ENCODE peak calls at places on chromosomes 5 and 9, in seven cellular contexts. One of them, this sample, is unnamed. For H3K36me3, the result is how much of the 10 kb centered on the place peaks cover.

GRCh38 chr5:151151793-151152192 is 5.8 kb downstream of the ANXA6 start:
- DNase-seq in cardiac muscle cell: no peak
- DNase-seq in effector memory CD4-positive, alpha-beta T cell: no peak
- DNase-seq in ovary: no peak
- DNase-seq in left lung: peak
- DNase-seq in Karpas-422: peak
- DNase-seq in mesenchymal stem cell: peak
- DNase-seq in this sample: no peak

GRCh38 chr5:115267617-115268016 is 4.9 kb upstream of the PGGT1B start:
- DNase-seq in cardiac muscle cell: no peak
- DNase-seq in effector memory CD4-positive, alpha-beta T cell: no peak
- DNase-seq in ovary: no peak
- DNase-seq in left lung: no peak
- DNase-seq in Karpas-422: no peak
- DNase-seq in mesenchymal stem cell: peak
- DNase-seq in this sample: no peak

GRCh38 chr9:109064963-109065701 is 51.8 kb upstream of the CTNNAL1 start:
- DNase-seq in cardiac muscle cell: no peak
- DNase-seq in effector memory CD4-positive, alpha-beta T cell: no peak
- DNase-seq in ovary: no peak
- DNase-seq in left lung: no peak
- DNase-seq in Karpas-422: no peak
- DNase-seq in mesenchymal stem cell: peak
- DNase-seq in this sample: no peak

GRCh38 chr9:117672397-117672796 is 31.8 kb upstream of the TLR4 start:
- DNase-seq in cardiac muscle cell: no peak
- DNase-seq in effector memory CD4-positive, alpha-beta T cell: no peak
- DNase-seq in ovary: no peak
- DNase-seq in left lung: no peak
- DNase-seq in Karpas-422: no peak
- DNase-seq in mesenchymal stem cell: no peak
- DNase-seq in this sample: no peak

GRCh38 chr5:150133581-150134197 is 22.0 kb downstream of the PDGFRB start:
- DNase-seq in cardiac muscle cell: no peak
- DNase-seq in effector memory CD4-positive, alpha-beta T cell: no peak
- DNase-seq in ovary: peak
- DNase-seq in left lung: no peak
- DNase-seq in Karpas-422: no peak
- DNase-seq in mesenchymal stem cell: no peak
- DNase-seq in this sample: no peak

GRCh38 chr9:37836386-37836785 is 35.8 kb downstream of the DCAF10 start:
- DNase-seq in cardiac muscle cell: no peak
- DNase-seq in effector memory CD4-positive, alpha-beta T cell: no peak
- DNase-seq in ovary: no peak
- DNase-seq in left lung: no peak
- DNase-seq in Karpas-422: no peak
- DNase-seq in mesenchymal stem cell: no peak
- DNase-seq in this sample: no peak

GRCh38 chr5:18799482-18800128 is 1165.3 kb downstream of the TAF11L14 start:
- DNase-seq in cardiac muscle cell: no peak
- DNase-seq in effector memory CD4-positive, alpha-beta T cell: no peak
- DNase-seq in ovary: no peak
- DNase-seq in left lung: no peak
- DNase-seq in Karpas-422: no peak
- DNase-seq in mesenchymal stem cell: no peak
- DNase-seq in this sample: no peak

GRCh38 chr9:68705636-68706578 is 867 bp downstream of the PIP5K1B start:
- DNase-seq in cardiac muscle cell: peak
- DNase-seq in effector memory CD4-positive, alpha-beta T cell: no peak
- DNase-seq in ovary: no peak
- DNase-seq in left lung: peak
- DNase-seq in Karpas-422: no peak
- DNase-seq in mesenchymal stem cell: peak
- DNase-seq in this sample: no peak

GRCh38 chr5:87302061-87302460 is 34.4 kb downstream of the RASA1 start:
- DNase-seq in cardiac muscle cell: no peak
- DNase-seq in effector memory CD4-positive, alpha-beta T cell: no peak
- DNase-seq in ovary: no peak
- DNase-seq in left lung: no peak
- DNase-seq in Karpas-422: no peak
- DNase-seq in mesenchymal stem cell: no peak
- DNase-seq in this sample: no peak

GRCh38 chr5:101679816-101680215 is 616.3 kb downstream of the SLCO4C1 start:
- DNase-seq in cardiac muscle cell: no peak
- DNase-seq in effector memory CD4-positive, alpha-beta T cell: no peak
- DNase-seq in ovary: no peak
- DNase-seq in left lung: no peak
- DNase-seq in Karpas-422: no peak
- DNase-seq in mesenchymal stem cell: peak
- DNase-seq in this sample: no peak

GRCh38 chr5:170628028-170628427 is 124.2 kb downstream of the KCNIP1 start:
- DNase-seq in cardiac muscle cell: no peak
- DNase-seq in effector memory CD4-positive, alpha-beta T cell: no peak
- DNase-seq in ovary: no peak
- DNase-seq in left lung: no peak
- DNase-seq in Karpas-422: no peak
- DNase-seq in mesenchymal stem cell: no peak
- DNase-seq in this sample: no peak

GRCh38 chr5:81924467-81924866 is 47.4 kb upstream of the ATG10 start:
- DNase-seq in cardiac muscle cell: no peak
- DNase-seq in effector memory CD4-positive, alpha-beta T cell: no peak
- DNase-seq in ovary: no peak
- DNase-seq in left lung: no peak
- DNase-seq in Karpas-422: no peak
- DNase-seq in mesenchymal stem cell: no peak
- DNase-seq in this sample: no peak

GRCh38 chr9:131635285-131635684 is 90.0 kb downstream of the PRRT1B start:
- DNase-seq in cardiac muscle cell: peak
- DNase-seq in effector memory CD4-positive, alpha-beta T cell: peak
- DNase-seq in ovary: peak
- DNase-seq in left lung: peak
- DNase-seq in Karpas-422: no peak
- DNase-seq in mesenchymal stem cell: peak
- DNase-seq in this sample: no peak

GRCh38 chr5:134051305-134051704 is 46.5 kb upstream of the VDAC1 start:
- DNase-seq in cardiac muscle cell: no peak
- DNase-seq in effector memory CD4-positive, alpha-beta T cell: no peak
- DNase-seq in ovary: no peak
- DNase-seq in left lung: no peak
- DNase-seq in Karpas-422: no peak
- DNase-seq in mesenchymal stem cell: no peak
- DNase-seq in this sample: no peak

GRCh38 chr5:88094403-88094802 is 174.2 kb downstream of the TMEM161B start:
- DNase-seq in cardiac muscle cell: peak
- DNase-seq in effector memory CD4-positive, alpha-beta T cell: no peak
- DNase-seq in ovary: no peak
- DNase-seq in left lung: no peak
- DNase-seq in Karpas-422: no peak
- DNase-seq in mesenchymal stem cell: no peak
- DNase-seq in this sample: no peak

GRCh38 chr5:57703726-57704125 is 221.1 kb upstream of the ACTBL2 start:
- DNase-seq in cardiac muscle cell: no peak
- DNase-seq in effector memory CD4-positive, alpha-beta T cell: no peak
- DNase-seq in ovary: no peak
- DNase-seq in left lung: no peak
- DNase-seq in Karpas-422: no peak
- DNase-seq in mesenchymal stem cell: no peak
- DNase-seq in this sample: no peak

GRCh38 chr9:94817291-94818195 is 91.0 kb downstream of the AOPEP start:
- DNase-seq in cardiac muscle cell: no peak
- DNase-seq in effector memory CD4-positive, alpha-beta T cell: no peak
- DNase-seq in ovary: no peak
- DNase-seq in left lung: no peak
- DNase-seq in Karpas-422: peak
- DNase-seq in mesenchymal stem cell: no peak
- DNase-seq in this sample: no peak

GRCh38 chr5:78016831-78017529 is 240.8 kb upstream of the TBCA start:
- DNase-seq in cardiac muscle cell: no peak
- DNase-seq in effector memory CD4-positive, alpha-beta T cell: no peak
- DNase-seq in ovary: no peak
- DNase-seq in left lung: no peak
- DNase-seq in Karpas-422: no peak
- DNase-seq in mesenchymal stem cell: peak
- DNase-seq in this sample: no peak

GRCh38 chr9:96559339-96559943 is 60.2 kb downstream of the CDC14B start:
- DNase-seq in cardiac muscle cell: no peak
- DNase-seq in effector memory CD4-positive, alpha-beta T cell: no peak
- DNase-seq in ovary: no peak
- DNase-seq in left lung: no peak
- DNase-seq in Karpas-422: no peak
- DNase-seq in mesenchymal stem cell: no peak
- DNase-seq in this sample: no peak

GRCh38 chr9:127912882-127913281 is 4.0 kb downstream of the ST6GALNAC4 start:
- DNase-seq in cardiac muscle cell: no peak
- DNase-seq in effector memory CD4-positive, alpha-beta T cell: no peak
- DNase-seq in ovary: peak
- DNase-seq in left lung: peak
- DNase-seq in Karpas-422: no peak
- DNase-seq in mesenchymal stem cell: no peak
- DNase-seq in this sample: no peak
- H3K36me3 ChIP-seq in cardiac muscle cell: under half
- H3K36me3 ChIP-seq in effector memory CD4-positive, alpha-beta T cell: under half
- H3K36me3 ChIP-seq in ovary: under half
- H3K36me3 ChIP-seq in left lung: under half
- H3K36me3 ChIP-seq in Karpas-422: under half
- H3K36me3 ChIP-seq in mesenchymal stem cell: half or more
- H3K36me3 ChIP-seq in this sample: half or more

GRCh38 chr5:147381555-147381954 is 128.3 kb downstream of the DPYSL3 start:
- DNase-seq in cardiac muscle cell: no peak
- DNase-seq in effector memory CD4-positive, alpha-beta T cell: no peak
- DNase-seq in ovary: no peak
- DNase-seq in left lung: no peak
- DNase-seq in Karpas-422: peak
- DNase-seq in mesenchymal stem cell: no peak
- DNase-seq in this sample: no peak
- H3K27ac ChIP-seq in cardiac muscle cell: no peak
- H3K27ac ChIP-seq in effector memory CD4-positive, alpha-beta T cell: no peak
- H3K27ac ChIP-seq in ovary: no peak
- H3K27ac ChIP-seq in left lung: no peak
- H3K27ac ChIP-seq in Karpas-422: no peak
- H3K27ac ChIP-seq in mesenchymal stem cell: no peak
- H3K27ac ChIP-seq in this sample: no peak

DNA sequence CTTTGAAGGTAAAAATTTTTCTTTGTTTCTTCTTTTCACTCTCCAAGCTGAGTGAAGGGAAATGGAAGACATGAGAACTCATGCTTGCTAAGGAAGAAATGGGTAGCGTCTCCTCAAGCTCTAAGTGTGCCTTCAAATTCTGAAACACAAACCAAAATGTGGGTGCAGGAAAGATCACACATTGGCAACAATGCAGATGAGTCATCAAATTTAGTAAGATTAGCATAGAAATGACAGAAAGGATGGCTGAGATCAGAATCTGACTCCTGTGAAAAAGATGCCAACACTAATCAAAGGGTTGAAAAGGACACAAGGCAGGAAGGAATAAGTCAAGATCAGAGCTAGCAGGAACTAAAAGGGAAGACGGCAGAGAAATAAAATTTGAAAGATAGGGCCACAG is 61.1 kb upstream of the ZNF462 start:
- DNase-seq in cardiac muscle cell: no peak
- DNase-seq in effector memory CD4-positive, alpha-beta T cell: no peak
- DNase-seq in ovary: no peak
- DNase-seq in left lung: no peak
- DNase-seq in Karpas-422: no peak
- DNase-seq in mesenchymal stem cell: no peak
- DNase-seq in this sample: no peak
- H3K36me3 ChIP-seq in cardiac muscle cell: under half
- H3K36me3 ChIP-seq in effector memory CD4-positive, alpha-beta T cell: under half
- H3K36me3 ChIP-seq in ovary: under half
- H3K36me3 ChIP-seq in left lung: under half
- H3K36me3 ChIP-seq in Karpas-422: under half
- H3K36me3 ChIP-seq in mesenchymal stem cell: under half
- H3K36me3 ChIP-seq in this sample: under half

GRCh38 chr9:13264788-13265187 is 14.7 kb downstream of the MPDZ start:
- DNase-seq in cardiac muscle cell: no peak
- DNase-seq in effector memory CD4-positive, alpha-beta T cell: no peak
- DNase-seq in ovary: no peak
- DNase-seq in left lung: no peak
- DNase-seq in Karpas-422: no peak
- DNase-seq in mesenchymal stem cell: no peak
- DNase-seq in this sample: no peak
- H3K27ac ChIP-seq in cardiac muscle cell: no peak
- H3K27ac ChIP-seq in effector memory CD4-positive, alpha-beta T cell: no peak
- H3K27ac ChIP-seq in ovary: no peak
- H3K27ac ChIP-seq in left lung: no peak
- H3K27ac ChIP-seq in Karpas-422: no peak
- H3K27ac ChIP-seq in mesenchymal stem cell: no peak
- H3K27ac ChIP-seq in this sample: no peak

GRCh38 chr5:95815143-95815729 is 7.3 kb downstream of the GLRX start:
- DNase-seq in cardiac muscle cell: no peak
- DNase-seq in effector memory CD4-positive, alpha-beta T cell: no peak
- DNase-seq in ovary: no peak
- DNase-seq in left lung: no peak
- DNase-seq in Karpas-422: no peak
- DNase-seq in mesenchymal stem cell: no peak
- DNase-seq in this sample: no peak

GRCh38 chr5:95816341-95816740 is 6.2 kb downstream of the GLRX start:
- DNase-seq in cardiac muscle cell: no peak
- DNase-seq in effector memory CD4-positive, alpha-beta T cell: no peak
- DNase-seq in ovary: no peak
- DNase-seq in left lung: no peak
- DNase-seq in Karpas-422: no peak
- DNase-seq in mesenchymal stem cell: no peak
- DNase-seq in this sample: no peak

GRCh38 chr5:95816803-95817202 is 5.7 kb downstream of the GLRX start:
- DNase-seq in cardiac muscle cell: no peak
- DNase-seq in effector memory CD4-positive, alpha-beta T cell: no peak
- DNase-seq in ovary: no peak
- DNase-seq in left lung: no peak
- DNase-seq in Karpas-422: no peak
- DNase-seq in mesenchymal stem cell: no peak
- DNase-seq in this sample: no peak

GRCh38 chr5:95818181-95819147 is 4.1 kb downstream of the GLRX start:
- DNase-seq in cardiac muscle cell: no peak
- DNase-seq in effector memory CD4-positive, alpha-beta T cell: no peak
- DNase-seq in ovary: no peak
- DNase-seq in left lung: peak
- DNase-seq in Karpas-422: peak
- DNase-seq in mesenchymal stem cell: no peak
- DNase-seq in this sample: peak

GRCh38 chr5:95817430-95817829 is 5.1 kb downstream of the GLRX start:
- DNase-seq in cardiac muscle cell: no peak
- DNase-seq in effector memory CD4-positive, alpha-beta T cell: peak
- DNase-seq in ovary: no peak
- DNase-seq in left lung: no peak
- DNase-seq in Karpas-422: peak
- DNase-seq in mesenchymal stem cell: peak
- DNase-seq in this sample: no peak
- H3K36me3 ChIP-seq in cardiac muscle cell: under half
- H3K36me3 ChIP-seq in effector memory CD4-positive, alpha-beta T cell: under half
- H3K36me3 ChIP-seq in ovary: under half
- H3K36me3 ChIP-seq in left lung: under half
- H3K36me3 ChIP-seq in Karpas-422: under half
- H3K36me3 ChIP-seq in mesenchymal stem cell: under half
- H3K36me3 ChIP-seq in this sample: half or more

GRCh38 chr9:33076360-33077004 is at the start of gene SMU1:
- DNase-seq in cardiac muscle cell: peak
- DNase-seq in effector memory CD4-positive, alpha-beta T cell: peak
- DNase-seq in ovary: peak
- DNase-seq in left lung: peak
- DNase-seq in Karpas-422: peak
- DNase-seq in mesenchymal stem cell: peak
- DNase-seq in this sample: peak
- H3K27ac ChIP-seq in cardiac muscle cell: peak
- H3K27ac ChIP-seq in effector memory CD4-positive, alpha-beta T cell: peak
- H3K27ac ChIP-seq in ovary: peak
- H3K27ac ChIP-seq in left lung: peak
- H3K27ac ChIP-seq in Karpas-422: peak
- H3K27ac ChIP-seq in mesenchymal stem cell: peak
- H3K27ac ChIP-seq in this sample: peak

This sample was measured in OCI-LY7.